ENCODE peak calls at places on chromosomes 16 and 17, in ten cellular contexts. One of them, this sample, is unnamed.

GRCh38 chr17:69320908-69321238 is 6.1 kb downstream of the ABCA5 start:
- DNase-seq in fibroblast of lung: no peak
- DNase-seq in lower lobe of right lung: no peak
- DNase-seq in adipocyte: no peak
- DNase-seq in CD4-positive, alpha-beta memory T cell: no peak
- DNase-seq in CD4-positive, alpha-beta T cell: no peak
- DNase-seq in aorta: no peak
- DNase-seq in thoracic aorta: no peak
- DNase-seq in neural progenitor cell: no peak
- DNase-seq in breast epithelium: no peak
- DNase-seq in this sample: no peak

GRCh38 chr17:59851431-59852375 is 41.0 kb downstream of the TUBD1 start:
- DNase-seq in thoracic aorta: no peak
- DNase-seq in CD4-positive, alpha-beta memory T cell: no peak
- DNase-seq in breast epithelium: peak; percentile 69
- DNase-seq in adipocyte: peak; percentile 71
- DNase-seq in CD4-positive, alpha-beta T cell: no peak
- DNase-seq in neural progenitor cell: no peak
- DNase-seq in aorta: no peak
- DNase-seq in lower lobe of right lung: no peak
- DNase-seq in fibroblast of lung: peak; percentile 88
- DNase-seq in this sample: peak; percentile 58

GRCh38 chr17:65564793-65565192 is 3.3 kb upstream of the AXIN2 start:
- DNase-seq in thoracic aorta: peak; percentile 11
- DNase-seq in lower lobe of right lung: no peak
- DNase-seq in adipocyte: peak; percentile 38
- DNase-seq in CD4-positive, alpha-beta memory T cell: no peak
- DNase-seq in neural progenitor cell: peak; percentile 52
- DNase-seq in CD4-positive, alpha-beta T cell: no peak
- DNase-seq in breast epithelium: no peak
- DNase-seq in fibroblast of lung: peak; percentile 42
- DNase-seq in aorta: no peak
- DNase-seq in this sample: peak; percentile 10

GRCh38 chr17:63171428-63172205 is 205.6 kb downstream of the TANC2 start:
- DNase-seq in CD4-positive, alpha-beta T cell: no peak
- DNase-seq in fibroblast of lung: peak; percentile 84
- DNase-seq in aorta: no peak
- DNase-seq in breast epithelium: no peak
- DNase-seq in adipocyte: peak; percentile 66
- DNase-seq in neural progenitor cell: no peak
- DNase-seq in CD4-positive, alpha-beta memory T cell: no peak
- DNase-seq in thoracic aorta: no peak
- DNase-seq in lower lobe of right lung: no peak
- DNase-seq in this sample: no peak

GRCh38 chr17:72053069-72053846 is 67.6 kb upstream of the SOX9 start:
- DNase-seq in breast epithelium: no peak
- DNase-seq in neural progenitor cell: peak; percentile 41
- DNase-seq in lower lobe of right lung: no peak
- DNase-seq in thoracic aorta: no peak
- DNase-seq in CD4-positive, alpha-beta memory T cell: no peak
- DNase-seq in adipocyte: no peak
- DNase-seq in fibroblast of lung: no peak
- DNase-seq in CD4-positive, alpha-beta T cell: no peak
- DNase-seq in aorta: no peak
- DNase-seq in this sample: no peak

GRCh38 chr17:81479672-81480071 is 32.9 kb downstream of the ACTG1 start:
- DNase-seq in thoracic aorta: no peak
- DNase-seq in breast epithelium: no peak
- DNase-seq in lower lobe of right lung: no peak
- DNase-seq in CD4-positive, alpha-beta T cell: no peak
- DNase-seq in neural progenitor cell: no peak
- DNase-seq in CD4-positive, alpha-beta memory T cell: no peak
- DNase-seq in adipocyte: no peak
- DNase-seq in fibroblast of lung: no peak
- DNase-seq in aorta: no peak
- DNase-seq in this sample: no peak

GRCh38 chr16:47026492-47026891 is 53.0 kb upstream of the DNAJA2 start:
- DNase-seq in fibroblast of lung: no peak
- DNase-seq in breast epithelium: no peak
- DNase-seq in lower lobe of right lung: no peak
- DNase-seq in aorta: no peak
- DNase-seq in thoracic aorta: no peak
- DNase-seq in CD4-positive, alpha-beta T cell: no peak
- DNase-seq in CD4-positive, alpha-beta memory T cell: no peak
- DNase-seq in adipocyte: no peak
- DNase-seq in neural progenitor cell: no peak
- DNase-seq in this sample: no peak

GRCh38 chr16:88330971-88331890 is 51.5 kb upstream of the ZNF469 start:
- DNase-seq in aorta: no peak
- DNase-seq in lower lobe of right lung: no peak
- DNase-seq in CD4-positive, alpha-beta T cell: no peak
- DNase-seq in CD4-positive, alpha-beta memory T cell: no peak
- DNase-seq in adipocyte: no peak
- DNase-seq in neural progenitor cell: no peak
- DNase-seq in fibroblast of lung: no peak
- DNase-seq in breast epithelium: no peak
- DNase-seq in thoracic aorta: no peak
- DNase-seq in this sample: no peak

GRCh38 chr17:58338907-58339774 is 10.5 kb upstream of the TSPOAP1 start:
- DNase-seq in breast epithelium: no peak
- DNase-seq in CD4-positive, alpha-beta T cell: no peak
- DNase-seq in neural progenitor cell: peak; percentile 26
- DNase-seq in fibroblast of lung: peak; percentile 82
- DNase-seq in adipocyte: no peak
- DNase-seq in CD4-positive, alpha-beta memory T cell: peak; percentile 42
- DNase-seq in thoracic aorta: no peak
- DNase-seq in lower lobe of right lung: peak; percentile 81
- DNase-seq in aorta: peak; percentile 79
- DNase-seq in this sample: peak; percentile 91

GRCh38 chr17:2050246-2050866 is 4.5 kb upstream of the HIC1 start:
- DNase-seq in CD4-positive, alpha-beta memory T cell: peak; percentile 80
- DNase-seq in fibroblast of lung: peak; percentile 42
- DNase-seq in adipocyte: peak; percentile 86
- DNase-seq in breast epithelium: no peak
- DNase-seq in aorta: peak; percentile 74
- DNase-seq in CD4-positive, alpha-beta T cell: peak; percentile 73
- DNase-seq in thoracic aorta: no peak
- DNase-seq in neural progenitor cell: peak; percentile 88
- DNase-seq in lower lobe of right lung: peak; percentile 78
- DNase-seq in this sample: peak; percentile 69

GRCh38 chr16:35637683-35638082 is 2178.3 kb downstream of the TP53TG3F start:
- DNase-seq in CD4-positive, alpha-beta T cell: no peak
- DNase-seq in fibroblast of lung: no peak
- DNase-seq in CD4-positive, alpha-beta memory T cell: no peak
- DNase-seq in aorta: no peak
- DNase-seq in breast epithelium: no peak
- DNase-seq in neural progenitor cell: no peak
- DNase-seq in lower lobe of right lung: no peak
- DNase-seq in thoracic aorta: no peak
- DNase-seq in adipocyte: no peak
- DNase-seq in this sample: no peak
- H3K9me3 ChIP-seq in CD4-positive, alpha-beta T cell: peaks cover 18% of the 10 kb centered on the region
- H3K9me3 ChIP-seq in fibroblast of lung: no peaks in the 10 kb centered on the region
- H3K9me3 ChIP-seq in CD4-positive, alpha-beta memory T cell: peaks cover 18% of the 10 kb centered on the region
- H3K9me3 ChIP-seq in aorta: no peaks in the 10 kb centered on the region
- H3K9me3 ChIP-seq in breast epithelium: no peaks in the 10 kb centered on the region
- H3K9me3 ChIP-seq in neural progenitor cell: peaks cover 33% of the 10 kb centered on the region
- H3K9me3 ChIP-seq in lower lobe of right lung: no peaks in the 10 kb centered on the region
- H3K9me3 ChIP-seq in thoracic aorta: no peaks in the 10 kb centered on the region
- H3K9me3 ChIP-seq in adipocyte: no peaks in the 10 kb centered on the region
- H3K9me3 ChIP-seq in this sample: peaks cover 49% of the 10 kb centered on the region

GRCh38 chr17:31310260-31310659 is 3.6 kb downstream of the EVI2B start:
- DNase-seq in lower lobe of right lung: no peak
- DNase-seq in adipocyte: no peak
- DNase-seq in CD4-positive, alpha-beta memory T cell: peak; percentile 75
- DNase-seq in aorta: no peak
- DNase-seq in neural progenitor cell: no peak
- DNase-seq in breast epithelium: no peak
- DNase-seq in CD4-positive, alpha-beta T cell: peak; percentile 81
- DNase-seq in thoracic aorta: no peak
- DNase-seq in fibroblast of lung: no peak
- DNase-seq in this sample: no peak
- H3K9me3 ChIP-seq in lower lobe of right lung: no peaks in the 10 kb centered on the region
- H3K9me3 ChIP-seq in adipocyte: no peaks in the 10 kb centered on the region
- H3K9me3 ChIP-seq in CD4-positive, alpha-beta memory T cell: no peaks in the 10 kb centered on the region
- H3K9me3 ChIP-seq in aorta: no peaks in the 10 kb centered on the region
- H3K9me3 ChIP-seq in neural progenitor cell: no peaks in the 10 kb centered on the region
- H3K9me3 ChIP-seq in breast epithelium: no peaks in the 10 kb centered on the region
- H3K9me3 ChIP-seq in CD4-positive, alpha-beta T cell: no peaks in the 10 kb centered on the region
- H3K9me3 ChIP-seq in thoracic aorta: no peaks in the 10 kb centered on the region
- H3K9me3 ChIP-seq in fibroblast of lung: no peaks in the 10 kb centered on the region
- H3K9me3 ChIP-seq in this sample: no peaks in the 10 kb centered on the region

DNA sequence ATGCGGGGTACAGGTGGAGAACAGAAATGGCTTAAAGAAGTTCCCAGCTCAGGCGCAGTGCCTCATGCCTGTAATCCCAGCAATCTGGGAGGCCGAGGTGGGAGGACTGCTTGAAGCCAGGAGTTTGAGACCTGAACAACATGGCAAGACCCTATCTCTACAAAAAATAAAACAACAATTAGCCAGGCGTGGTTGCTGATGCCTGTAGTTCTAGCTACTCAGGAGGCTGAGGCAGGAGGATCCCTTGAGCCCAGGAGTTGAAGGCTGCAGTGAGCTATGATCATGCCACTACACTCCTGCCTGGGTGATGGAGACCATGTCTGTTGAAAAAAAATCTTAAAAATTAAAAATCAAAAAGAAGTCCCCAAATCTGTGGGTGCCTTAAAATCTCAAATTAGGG is 228.3 kb upstream of the WSB1 start:
- DNase-seq in aorta: no peak
- DNase-seq in CD4-positive, alpha-beta T cell: no peak
- DNase-seq in fibroblast of lung: no peak
- DNase-seq in lower lobe of right lung: no peak
- DNase-seq in thoracic aorta: no peak
- DNase-seq in adipocyte: no peak
- DNase-seq in neural progenitor cell: no peak
- DNase-seq in CD4-positive, alpha-beta memory T cell: no peak
- DNase-seq in breast epithelium: no peak
- DNase-seq in this sample: no peak
- H3K9me3 ChIP-seq in aorta: peaks cover 2% of the 10 kb centered on the region
- H3K9me3 ChIP-seq in CD4-positive, alpha-beta T cell: no peaks in the 10 kb centered on the region
- H3K9me3 ChIP-seq in fibroblast of lung: no peaks in the 10 kb centered on the region
- H3K9me3 ChIP-seq in lower lobe of right lung: no peaks in the 10 kb centered on the region
- H3K9me3 ChIP-seq in thoracic aorta: no peaks in the 10 kb centered on the region
- H3K9me3 ChIP-seq in adipocyte: no peaks in the 10 kb centered on the region
- H3K9me3 ChIP-seq in neural progenitor cell: peaks cover 58% of the 10 kb centered on the region
- H3K9me3 ChIP-seq in CD4-positive, alpha-beta memory T cell: no peaks in the 10 kb centered on the region
- H3K9me3 ChIP-seq in breast epithelium: no peaks in the 10 kb centered on the region
- H3K9me3 ChIP-seq in this sample: peaks cover 4% of the 10 kb centered on the region

GRCh38 chr16:35310999-35311398 is 1851.6 kb downstream of the TP53TG3F start:
- DNase-seq in CD4-positive, alpha-beta memory T cell: no peak
- DNase-seq in neural progenitor cell: no peak
- DNase-seq in fibroblast of lung: no peak
- DNase-seq in breast epithelium: no peak
- DNase-seq in adipocyte: no peak
- DNase-seq in CD4-positive, alpha-beta T cell: no peak
- DNase-seq in lower lobe of right lung: no peak
- DNase-seq in aorta: no peak
- DNase-seq in thoracic aorta: no peak
- DNase-seq in this sample: no peak
- H3K9me3 ChIP-seq in CD4-positive, alpha-beta memory T cell: peaks cover 4% of the 10 kb centered on the region
- H3K9me3 ChIP-seq in neural progenitor cell: peaks cover 3% of the 10 kb centered on the region
- H3K9me3 ChIP-seq in fibroblast of lung: no peaks in the 10 kb centered on the region
- H3K9me3 ChIP-seq in breast epithelium: no peaks in the 10 kb centered on the region
- H3K9me3 ChIP-seq in adipocyte: no peaks in the 10 kb centered on the region
- H3K9me3 ChIP-seq in CD4-positive, alpha-beta T cell: peaks cover 26% of the 10 kb centered on the region
- H3K9me3 ChIP-seq in lower lobe of right lung: no peaks in the 10 kb centered on the region
- H3K9me3 ChIP-seq in aorta: no peaks in the 10 kb centered on the region
- H3K9me3 ChIP-seq in thoracic aorta: no peaks in the 10 kb centered on the region
- H3K9me3 ChIP-seq in this sample: no peaks in the 10 kb centered on the region

DNA sequence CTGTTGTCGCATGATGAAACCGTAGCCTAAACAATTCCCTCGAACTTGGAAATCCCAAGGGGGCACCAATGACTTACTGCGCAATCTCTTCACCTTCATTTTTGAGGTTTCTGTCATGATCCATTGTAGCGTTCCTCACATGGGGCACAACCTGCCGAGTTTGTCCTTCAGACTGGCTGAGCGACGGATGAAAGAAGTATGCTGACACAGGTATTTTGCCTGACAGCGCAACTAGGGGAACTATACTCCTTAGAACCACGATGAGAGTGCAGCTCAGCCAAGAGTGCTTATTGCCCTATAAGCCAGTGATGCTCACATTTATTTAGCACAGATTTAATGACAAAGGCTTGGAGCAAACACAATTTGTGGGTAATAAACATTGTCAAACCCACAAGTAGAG is 106.3 kb upstream of the ZNF267 start:
- DNase-seq in fibroblast of lung: no peak
- DNase-seq in aorta: no peak
- DNase-seq in thoracic aorta: no peak
- DNase-seq in neural progenitor cell: no peak
- DNase-seq in CD4-positive, alpha-beta T cell: no peak
- DNase-seq in CD4-positive, alpha-beta memory T cell: no peak
- DNase-seq in lower lobe of right lung: no peak
- DNase-seq in breast epithelium: no peak
- DNase-seq in adipocyte: no peak
- DNase-seq in this sample: no peak
- H3K9me3 ChIP-seq in fibroblast of lung: no peaks in the 10 kb centered on the region
- H3K9me3 ChIP-seq in aorta: peaks cover 46% of the 10 kb centered on the region
- H3K9me3 ChIP-seq in thoracic aorta: peaks cover 81% of the 10 kb centered on the region
- H3K9me3 ChIP-seq in neural progenitor cell: peaks cover 27% of the 10 kb centered on the region
- H3K9me3 ChIP-seq in CD4-positive, alpha-beta T cell: peaks cover 94% of the 10 kb centered on the region
- H3K9me3 ChIP-seq in CD4-positive, alpha-beta memory T cell: peaks cover 65% of the 10 kb centered on the region
- H3K9me3 ChIP-seq in lower lobe of right lung: peaks cover 94% of the 10 kb centered on the region
- H3K9me3 ChIP-seq in breast epithelium: peaks cover 77% of the 10 kb centered on the region
- H3K9me3 ChIP-seq in adipocyte: peaks cover 97% of the 10 kb centered on the region
- H3K9me3 ChIP-seq in this sample: peaks cover 1% of the 10 kb centered on the region

DNA sequence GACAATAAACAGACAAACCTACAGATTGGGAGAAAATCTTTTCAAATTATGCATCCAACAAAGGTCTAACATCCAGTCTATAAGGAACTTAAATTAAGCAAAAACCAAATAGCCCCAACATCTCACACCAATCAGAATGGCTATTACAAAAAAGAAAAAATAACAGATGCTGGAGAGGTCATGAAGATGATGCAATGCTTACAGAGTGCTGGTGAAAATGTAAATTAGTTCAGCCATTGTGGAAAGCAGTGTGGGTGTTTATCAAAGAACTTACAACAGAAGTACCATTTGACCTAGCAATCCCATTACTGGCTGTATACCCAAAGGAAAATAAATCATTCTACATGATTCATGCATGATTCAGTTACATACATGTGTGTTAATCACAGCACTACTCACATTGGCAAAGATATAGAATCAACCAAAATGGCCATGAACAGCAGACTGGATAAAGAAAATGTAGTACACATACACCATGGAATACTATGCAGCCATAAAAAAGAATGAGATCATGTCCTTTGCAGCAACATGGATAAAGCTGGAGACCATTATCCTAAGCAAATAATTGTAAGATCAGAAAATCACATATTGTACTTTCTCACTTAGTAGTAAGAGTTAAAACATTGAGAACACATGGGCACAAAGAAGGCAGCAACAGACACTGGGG is 223.9 kb upstream of the WSB1 start:
- DNase-seq in aorta: no peak
- DNase-seq in breast epithelium: no peak
- DNase-seq in lower lobe of right lung: no peak
- DNase-seq in CD4-positive, alpha-beta T cell: no peak
- DNase-seq in CD4-positive, alpha-beta memory T cell: no peak
- DNase-seq in neural progenitor cell: no peak
- DNase-seq in adipocyte: no peak
- DNase-seq in thoracic aorta: no peak
- DNase-seq in fibroblast of lung: no peak
- DNase-seq in this sample: no peak
- H3K9me3 ChIP-seq in aorta: no peaks in the 10 kb centered on the region
- H3K9me3 ChIP-seq in breast epithelium: no peaks in the 10 kb centered on the region
- H3K9me3 ChIP-seq in lower lobe of right lung: no peaks in the 10 kb centered on the region
- H3K9me3 ChIP-seq in CD4-positive, alpha-beta T cell: no peaks in the 10 kb centered on the region
- H3K9me3 ChIP-seq in CD4-positive, alpha-beta memory T cell: no peaks in the 10 kb centered on the region
- H3K9me3 ChIP-seq in neural progenitor cell: peaks cover 50% of the 10 kb centered on the region
- H3K9me3 ChIP-seq in adipocyte: no peaks in the 10 kb centered on the region
- H3K9me3 ChIP-seq in thoracic aorta: no peaks in the 10 kb centered on the region
- H3K9me3 ChIP-seq in fibroblast of lung: no peaks in the 10 kb centered on the region
- H3K9me3 ChIP-seq in this sample: peaks cover 4% of the 10 kb centered on the region

GRCh38 chr16:35249051-35249450 is 1789.6 kb downstream of the TP53TG3F start:
- DNase-seq in thoracic aorta: no peak
- DNase-seq in lower lobe of right lung: no peak
- DNase-seq in CD4-positive, alpha-beta memory T cell: no peak
- DNase-seq in CD4-positive, alpha-beta T cell: no peak
- DNase-seq in neural progenitor cell: no peak
- DNase-seq in aorta: no peak
- DNase-seq in adipocyte: no peak
- DNase-seq in fibroblast of lung: no peak
- DNase-seq in breast epithelium: no peak
- DNase-seq in this sample: no peak
- H3K9me3 ChIP-seq in thoracic aorta: no peaks in the 10 kb centered on the region
- H3K9me3 ChIP-seq in lower lobe of right lung: no peaks in the 10 kb centered on the region
- H3K9me3 ChIP-seq in CD4-positive, alpha-beta memory T cell: peaks cover 19% of the 10 kb centered on the region
- H3K9me3 ChIP-seq in CD4-positive, alpha-beta T cell: peaks cover 14% of the 10 kb centered on the region
- H3K9me3 ChIP-seq in neural progenitor cell: peaks cover 19% of the 10 kb centered on the region
- H3K9me3 ChIP-seq in aorta: peaks cover 2% of the 10 kb centered on the region
- H3K9me3 ChIP-seq in adipocyte: no peaks in the 10 kb centered on the region
- H3K9me3 ChIP-seq in fibroblast of lung: no peaks in the 10 kb centered on the region
- H3K9me3 ChIP-seq in breast epithelium: peaks cover 5% of the 10 kb centered on the region
- H3K9me3 ChIP-seq in this sample: peaks cover 24% of the 10 kb centered on the region

This sample was measured in left lung.